ENCODE peak calls at places on chromosomes 7 and 10, in four cellular contexts. One of them, this sample, is unnamed.

GRCh38 chr10:5871596-5871995 is 18.1 kb downstream of the ANKRD16 start:
- DNase-seq in HL-60: no peak
- DNase-seq in K562: no peak
- DNase-seq in GM12878: no peak
- DNase-seq in this sample: no peak

GRCh38 chr10:3272300-3272699 is 99.7 kb upstream of the PITRM1 start:
- DNase-seq in GM12878: no peak
- DNase-seq in K562: no peak
- DNase-seq in HL-60: no peak
- DNase-seq in this sample: no peak

GRCh38 chr10:79292789-79293746 is 54.2 kb upstream of the PPIF start:
- DNase-seq in GM12878: no peak
- DNase-seq in K562: peak; percentile 92
- DNase-seq in HL-60: peak; percentile 79
- DNase-seq in this sample: peak; percentile 66

GRCh38 chr10:132385721-132386418 is 11.1 kb upstream of the PWWP2B start:
- DNase-seq in GM12878: no peak
- DNase-seq in K562: no peak
- DNase-seq in HL-60: no peak
- DNase-seq in this sample: no peak

GRCh38 chr7:128236924-128237586 is 4.0 kb upstream of the LEP start:
- DNase-seq in GM12878: peak; percentile 28
- DNase-seq in K562: no peak
- DNase-seq in HL-60: peak; percentile 97
- DNase-seq in this sample: no peak

GRCh38 chr7:12581897-12582296 is 11.4 kb downstream of the SCIN start:
- DNase-seq in GM12878: no peak
- DNase-seq in HL-60: no peak
- DNase-seq in K562: no peak
- DNase-seq in this sample: no peak

GRCh38 chr10:122551450-122551849 is 9.1 kb upstream of the DMBT1 start:
- DNase-seq in GM12878: no peak
- DNase-seq in K562: no peak
- DNase-seq in HL-60: no peak
- DNase-seq in this sample: no peak

GRCh38 chr10:132273966-132274365 is 33.8 kb downstream of the STK32C start:
- DNase-seq in GM12878: no peak
- DNase-seq in HL-60: no peak
- DNase-seq in K562: no peak
- DNase-seq in this sample: no peak

GRCh38 chr10:77974396-77975074 is 48.0 kb upstream of the DLG5 start:
- DNase-seq in HL-60: peak; percentile 16
- DNase-seq in GM12878: no peak
- DNase-seq in K562: peak; percentile 49
- DNase-seq in this sample: no peak

GRCh38 chr7:1562611-1563051 is 6.6 kb upstream of the TMEM184A start:
- DNase-seq in GM12878: no peak
- DNase-seq in K562: no peak
- DNase-seq in HL-60: no peak
- DNase-seq in this sample: no peak

GRCh38 chr10:31867646-31868045 is 61.0 kb downstream of the ARHGAP12 start:
- DNase-seq in K562: no peak
- DNase-seq in GM12878: no peak
- DNase-seq in HL-60: no peak
- DNase-seq in this sample: no peak

GRCh38 chr7:20114463-20114862 is 102.7 kb downstream of the MACC1 start:
- DNase-seq in GM12878: peak; percentile 62
- DNase-seq in HL-60: peak; percentile 86
- DNase-seq in K562: no peak
- DNase-seq in this sample: peak; percentile 8

GRCh38 chr10:121089434-121089833 is 238.3 kb downstream of the WDR11 start:
- DNase-seq in GM12878: no peak
- DNase-seq in K562: no peak
- DNase-seq in HL-60: no peak
- DNase-seq in this sample: no peak

GRCh38 chr7:142150869-142151268 is 39.4 kb downstream of the MGAM2 start:
- DNase-seq in HL-60: no peak
- DNase-seq in GM12878: no peak
- DNase-seq in K562: no peak
- DNase-seq in this sample: no peak

GRCh38 chr7:28768577-28769147 is 189.5 kb downstream of the TRIL start:
- DNase-seq in HL-60: no peak
- DNase-seq in GM12878: no peak
- DNase-seq in K562: no peak
- DNase-seq in this sample: no peak

GRCh38 chr7:114852275-114852674 is 69.6 kb upstream of the MDFIC start:
- DNase-seq in GM12878: no peak
- DNase-seq in HL-60: no peak
- DNase-seq in K562: no peak
- DNase-seq in this sample: no peak

GRCh38 chr7:27547401-27547800 is 115.3 kb downstream of the HIBADH start:
- DNase-seq in GM12878: no peak
- DNase-seq in HL-60: no peak
- DNase-seq in K562: no peak
- DNase-seq in this sample: no peak

GRCh38 chr7:40694041-40694809 is 559.4 kb downstream of the SUGCT start:
- DNase-seq in K562: no peak
- DNase-seq in HL-60: no peak
- DNase-seq in GM12878: no peak
- DNase-seq in this sample: no peak

DNA sequence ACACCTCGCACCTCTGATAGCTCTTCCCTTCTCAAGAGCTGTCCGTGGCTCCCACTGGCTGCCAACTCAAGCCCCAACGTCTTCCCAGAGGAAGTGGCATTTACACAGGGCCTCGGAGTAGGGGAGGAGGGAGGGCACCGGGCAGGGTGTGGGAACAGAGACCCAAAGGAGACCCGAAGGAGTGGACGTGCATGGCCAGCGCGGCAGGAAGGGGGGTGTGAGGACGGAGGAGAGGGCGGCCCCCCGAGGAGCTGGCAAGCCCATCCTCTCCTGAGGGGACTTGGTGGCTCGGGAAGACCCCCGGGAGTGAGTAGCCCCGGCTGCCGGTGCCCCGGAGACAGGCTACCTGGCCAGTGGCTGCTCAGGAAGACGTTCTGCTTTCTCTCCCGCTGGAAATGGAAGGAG is 85.9 kb downstream of the FOXL3 start:
- DNase-seq in HL-60: no peak
- DNase-seq in GM12878: no peak
- DNase-seq in K562: no peak
- DNase-seq in this sample: no peak
- TF ChIP-seq SPI1 in HL-60: no peak
- TF ChIP-seq SPI1 in GM12878: no peak
- TF ChIP-seq SPI1 in K562: no peak
- TF ChIP-seq SPI1 in this sample: no peak

GRCh38 chr7:77461246-77461645 is 45.1 kb upstream of the GSAP start:
- DNase-seq in HL-60: no peak
- DNase-seq in K562: no peak
- DNase-seq in GM12878: no peak
- DNase-seq in this sample: no peak
- TF ChIP-seq SPI1 in HL-60: no peak
- TF ChIP-seq SPI1 in K562: no peak
- TF ChIP-seq SPI1 in GM12878: no peak
- TF ChIP-seq SPI1 in this sample: no peak

GRCh38 chr10:107971973-107972372 is 807.5 kb upstream of the SORCS1 start:
- DNase-seq in GM12878: no peak
- DNase-seq in HL-60: no peak
- DNase-seq in K562: no peak
- DNase-seq in this sample: no peak
- TF ChIP-seq SPI1 in GM12878: no peak
- TF ChIP-seq SPI1 in HL-60: no peak
- TF ChIP-seq SPI1 in K562: no peak
- TF ChIP-seq SPI1 in this sample: no peak

GRCh38 chr7:151327659-151328058 is 14.0 kb upstream of the NUB1 start:
- DNase-seq in HL-60: no peak
- DNase-seq in K562: no peak
- DNase-seq in GM12878: no peak
- DNase-seq in this sample: no peak
- TF ChIP-seq SPI1 in HL-60: no peak
- TF ChIP-seq SPI1 in K562: no peak
- TF ChIP-seq SPI1 in GM12878: no peak
- TF ChIP-seq SPI1 in this sample: no peak

DNA sequence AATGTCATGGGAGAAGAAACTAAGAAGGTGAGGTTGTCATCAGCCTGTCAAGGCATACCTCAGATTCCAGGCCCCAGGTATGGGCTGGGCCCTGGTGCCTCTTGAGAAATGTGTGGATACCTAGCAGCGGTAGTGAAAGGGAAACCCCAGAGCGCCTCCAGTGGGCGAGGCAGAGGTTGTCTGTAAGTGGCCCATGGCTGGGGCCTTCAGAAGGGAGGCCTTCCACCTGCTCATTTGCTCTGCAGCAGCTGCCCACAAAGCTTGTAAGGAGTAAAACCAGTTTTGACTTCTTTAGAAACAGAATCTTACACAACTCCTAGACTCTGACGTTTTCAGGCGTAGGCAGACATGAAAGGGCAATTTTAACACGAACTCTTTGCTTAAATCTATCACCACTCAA is 509.9 kb downstream of the PARD3 start:
- DNase-seq in GM12878: no peak
- DNase-seq in HL-60: no peak
- DNase-seq in K562: peak; percentile 13
- DNase-seq in this sample: peak; percentile 7
- TF ChIP-seq SPI1 in GM12878: no peak
- TF ChIP-seq SPI1 in HL-60: no peak
- TF ChIP-seq SPI1 in K562: no peak
- TF ChIP-seq SPI1 in this sample: no peak

GRCh38 chr10:63217120-63217605 is 84.0 kb downstream of the NRBF2 start:
- DNase-seq in HL-60: peak; percentile 45
- DNase-seq in GM12878: no peak
- DNase-seq in K562: no peak
- DNase-seq in this sample: no peak
- TF ChIP-seq SPI1 in HL-60: no peak
- TF ChIP-seq SPI1 in GM12878: no peak
- TF ChIP-seq SPI1 in K562: no peak
- TF ChIP-seq SPI1 in this sample: no peak

DNA sequence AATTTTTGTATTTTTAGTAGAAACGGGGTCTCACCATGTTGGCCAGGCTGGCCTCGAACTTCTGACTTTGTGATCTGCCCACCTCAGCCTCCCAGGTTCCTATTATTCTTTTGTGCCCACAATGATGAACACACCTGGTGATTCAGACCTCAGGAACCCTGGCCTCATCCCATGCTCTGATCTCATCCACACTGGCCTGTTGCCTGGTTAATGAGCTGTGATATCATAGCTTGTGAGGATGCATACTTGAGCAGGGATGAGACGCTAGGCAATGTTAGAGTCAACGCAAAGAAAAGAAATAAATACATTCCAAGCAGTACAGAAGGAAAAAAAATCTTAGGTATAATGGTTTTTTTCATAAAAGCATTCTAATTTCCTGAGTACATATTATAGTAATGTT is 82.4 kb upstream of the RNF32 start:
- DNase-seq in GM12878: no peak
- DNase-seq in K562: no peak
- DNase-seq in HL-60: no peak
- DNase-seq in this sample: no peak
- TF ChIP-seq SPI1 in GM12878: no peak
- TF ChIP-seq SPI1 in K562: no peak
- TF ChIP-seq SPI1 in HL-60: no peak
- TF ChIP-seq SPI1 in this sample: no peak

GRCh38 chr7:55992346-55992745 is 28.0 kb downstream of the NIPSNAP2 start:
- DNase-seq in K562: no peak
- DNase-seq in GM12878: no peak
- DNase-seq in HL-60: no peak
- DNase-seq in this sample: no peak
- TF ChIP-seq SPI1 in K562: no peak
- TF ChIP-seq SPI1 in GM12878: no peak
- TF ChIP-seq SPI1 in HL-60: no peak
- TF ChIP-seq SPI1 in this sample: no peak

GRCh38 chr10:118698421-118698820 is 56.3 kb downstream of the CACUL1 start:
- DNase-seq in GM12878: peak; percentile 80
- DNase-seq in HL-60: no peak
- DNase-seq in K562: peak; percentile 23
- DNase-seq in this sample: peak; percentile 20
- TF ChIP-seq SPI1 in GM12878: peak; percentile 50
- TF ChIP-seq SPI1 in HL-60: no peak
- TF ChIP-seq SPI1 in K562: no peak
- TF ChIP-seq SPI1 in this sample: peak; percentile 57

DNA sequence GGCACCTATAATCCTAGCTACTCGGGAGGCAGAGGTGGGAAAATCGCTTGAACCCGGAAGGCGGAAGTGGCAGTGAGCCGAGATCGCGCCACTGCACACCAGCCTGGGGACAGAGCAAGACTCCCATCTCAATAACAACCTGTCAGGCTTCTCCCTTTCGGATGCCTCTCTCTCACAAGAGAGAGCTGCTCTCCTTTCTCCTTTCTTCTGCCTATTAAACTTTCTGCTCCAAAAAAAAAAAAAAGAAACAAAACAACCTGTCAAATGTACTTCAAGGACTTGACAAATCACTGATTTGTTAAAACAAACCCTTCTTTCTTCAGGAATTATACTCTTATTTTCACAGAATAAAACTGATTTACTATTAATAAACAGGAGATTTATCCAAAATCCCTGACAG is 3.6 kb downstream of the PSAP start:
- DNase-seq in HL-60: no peak
- DNase-seq in K562: no peak
- DNase-seq in GM12878: no peak
- DNase-seq in this sample: no peak
- TF ChIP-seq SPI1 in HL-60: no peak
- TF ChIP-seq SPI1 in K562: no peak
- TF ChIP-seq SPI1 in GM12878: no peak
- TF ChIP-seq SPI1 in this sample: no peak